ENCODE peak calls at places on chromosomes 7 and 10, in seven cellular contexts. W, V, E, Z, X, K and R are unnamed samples.

GRCh38 chr10:58513189-58514101 is 773 bp downstream of the BICC1 start:
- DNase-seq in V (peak; percentile 80), X (no peak), W (peak; percentile 39), K (peak; percentile 53), Z (peak; percentile 47), E (peak; percentile 86), R (peak; percentile 75)

GRCh38 chr7:99126921-99127553 is 16.9 kb downstream of the SMURF1 start:
- DNase-seq in E (peak; percentile 29), W (no peak), K (no peak), X (no peak), V (no peak), Z (peak; percentile 72), R (no peak)

GRCh38 chr7:27112960-27113949 is 10.8 kb upstream of the HOXA2 start:
- DNase-seq in E (peak; percentile 63), V (no peak), X (peak; percentile 60), K (no peak), W (peak; percentile 76), Z (peak; percentile 53), R (peak; percentile 75)

GRCh38 chr7:105791926-105792325 is 84.5 kb downstream of the ATXN7L1 start:
- DNase-seq in Z (no peak), K (no peak), X (no peak), E (no peak), V (no peak), W (peak; percentile 50), R (no peak)

GRCh38 chr7:46754135-46754730 is 827.7 kb downstream of the TNS3 start:
- DNase-seq in E (no peak), Z (no peak), V (no peak), X (peak; percentile 36), K (no peak), W (no peak), R (no peak)

GRCh38 chr7:44110724-44111635 is 6.8 kb downstream of the AEBP1 start:
- DNase-seq in W (no peak), K (no peak), V (peak; percentile 50), X (no peak), E (no peak), Z (no peak), R (no peak)

GRCh38 chr7:106611911-106612310 is 49.0 kb downstream of the CCDC71L start:
- DNase-seq in Z (no peak), X (no peak), E (no peak), W (no peak), K (no peak), V (no peak), R (no peak)

GRCh38 chr10:131872837-131873375 is 27.9 kb upstream of the PPP2R2D start:
- DNase-seq in Z (no peak), K (no peak), W (peak; percentile 36), X (no peak), V (no peak), E (no peak), R (no peak)

GRCh38 chr7:95921543-95921942 is 149.2 kb downstream of the DYNC1I1 start:
- DNase-seq in E (no peak), Z (no peak), W (no peak), V (no peak), K (no peak), X (no peak), R (no peak)

GRCh38 chr7:40887099-40887498 is 752.3 kb downstream of the SUGCT start:
- DNase-seq in E (no peak), W (no peak), X (no peak), V (no peak), Z (no peak), K (no peak), R (no peak)

GRCh38 chr10:61064356-61064755 is 120.4 kb upstream of the RHOBTB1 start:
- DNase-seq in V (no peak), E (no peak), W (no peak), X (no peak), Z (no peak), K (no peak), R (no peak)

GRCh38 chr10:132528064-132528800 is 9.4 kb upstream of the INPP5A start:
- DNase-seq in W (no peak), K (peak; percentile 2), V (peak; percentile 15), X (no peak), Z (peak; percentile 28), E (no peak), R (no peak)

GRCh38 chr7:101516849-101517248 is 112.2 kb downstream of the MYL10 start:
- DNase-seq in E (no peak), K (no peak), Z (no peak), X (no peak), V (no peak), W (no peak), R (no peak)

GRCh38 chr7:47941136-47941844 is 7.0 kb downstream of the PKD1L1 start:
- DNase-seq in W (no peak), E (no peak), X (no peak), K (no peak), V (no peak), Z (no peak), R (no peak)

DNA sequence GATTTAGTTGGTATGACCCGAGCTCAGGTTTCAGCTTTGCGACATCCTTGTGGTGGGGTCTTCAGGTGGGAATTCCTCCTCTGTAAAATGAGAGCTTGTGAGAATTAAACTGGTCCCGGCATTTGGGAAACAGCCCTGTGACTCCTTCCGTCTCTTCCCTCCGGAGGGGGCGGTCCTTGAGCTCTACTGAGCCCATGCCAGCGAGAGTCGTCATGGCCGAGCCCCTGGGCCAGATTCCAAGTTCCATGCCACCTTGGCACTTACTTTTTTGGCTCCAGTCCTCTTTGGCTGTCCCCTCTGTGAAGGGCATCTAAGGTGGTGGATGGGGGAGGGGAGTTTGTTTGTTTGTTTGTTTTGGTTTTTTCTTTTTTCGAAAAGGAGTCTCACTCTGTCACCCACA is 47.6 kb downstream of the GTF2IRD1 start:
- DNase-seq in E (peak; percentile 76), X (no peak), V (no peak), K (peak; percentile 67), Z (peak; percentile 73), W (no peak), R (no peak)
- H3K27ac ChIP-seq in E (peak overlapping the region; percentile 9), X (no peak overlapping the region), V (no peak overlapping the region), K (peak overlapping the region; percentile 74), Z (no peak overlapping the region), W (no peak overlapping the region), R (no peak overlapping the region)

GRCh38 chr7:20931739-20932138 is 145.1 kb upstream of the SP8 start:
- DNase-seq in V (no peak), Z (no peak), K (no peak), E (no peak), X (no peak), W (no peak), R (no peak)

GRCh38 chr7:20932785-20933184 is 146.1 kb upstream of the SP8 start:
- DNase-seq in V (no peak), X (no peak), W (no peak), E (no peak), K (no peak), Z (no peak), R (peak; percentile 58)

GRCh38 chr7:20928022-20928421 is 141.3 kb upstream of the SP8 start:
- DNase-seq in E (no peak), W (no peak), X (no peak), Z (no peak), K (no peak), V (no peak), R (no peak)

GRCh38 chr7:20929199-20929598 is 142.5 kb upstream of the SP8 start:
- DNase-seq in K (no peak), V (no peak), W (no peak), E (no peak), Z (no peak), X (no peak), R (no peak)
- H3K27me3 ChIP-seq in K (no peaks in the 10 kb centered on the region), V (no peaks in the 10 kb centered on the region), W (no peaks in the 10 kb centered on the region), E (no peaks in the 10 kb centered on the region), Z (no peaks in the 10 kb centered on the region), X (no peaks in the 10 kb centered on the region), R (no peaks in the 10 kb centered on the region)

GRCh38 chr10:70256463-70256862 is 23.2 kb upstream of the PPA1 start:
- DNase-seq in X (no peak), W (no peak), V (no peak), E (no peak), K (no peak), Z (no peak), R (no peak)
- H3K4me1 ChIP-seq in X (peaks cover 19% of the 10 kb centered on the region), W (no peaks in the 10 kb centered on the region), V (peaks cover 5% of the 10 kb centered on the region), E (peaks cover 4% of the 10 kb centered on the region), K (peaks cover 12% of the 10 kb centered on the region), Z (peaks cover 11% of the 10 kb centered on the region), R (no peaks in the 10 kb centered on the region)

GRCh38 chr7:75968012-75968411 is 26.4 kb downstream of the TMEM120A start:
- DNase-seq in W (no peak), X (no peak), K (no peak), Z (no peak), E (no peak), V (peak; percentile 40), R (no peak)
- H3K27ac ChIP-seq in W (no peak overlapping the region), X (no peak overlapping the region), K (peak overlapping the region; percentile 91), Z (peak overlapping the region; percentile 79), E (peak overlapping the region; percentile 56), V (peak overlapping the region; percentile 32), R (peak overlapping the region; percentile 100)